ENCODE peak calls at places on chromosomes 2 and 18, in seven cellular contexts. W, T, K, N, B, O and I are unnamed samples.

GRCh38 chr2:173584676-173585453 is 230.2 kb downstream of the CDCA7 start:
- DNase-seq in B (no peak), K (no peak), T (no peak), O (no peak), W (no peak), N (no peak), I (no peak)

GRCh38 chr18:5649439-5649838 is 105.6 kb upstream of the EPB41L3 start:
- DNase-seq in T (no peak), K (no peak), O (no peak), W (no peak), B (no peak), N (no peak), I (no peak)

GRCh38 chr2:45441571-45441970 is 169.5 kb downstream of the SRBD1 start:
- DNase-seq in B (no peak), N (no peak), O (no peak), T (no peak), W (no peak), K (no peak), I (no peak)

GRCh38 chr18:56615738-56616520 is 22.5 kb downstream of the TXNL1 start:
- DNase-seq in K (no peak), N (no peak), O (no peak), B (no peak), W (no peak), T (no peak), I (no peak)

GRCh38 chr2:84879595-84880394 is 1.1 kb downstream of the TRABD2A start:
- DNase-seq in N (no peak), O (no peak), W (no peak), K (no peak), B (peak), T (no peak), I (no peak)

GRCh38 chr2:234880551-234881211 is 71.1 kb upstream of the SH3BP4 start:
- DNase-seq in T (no peak), N (no peak), O (peak), W (no peak), B (no peak), K (no peak), I (no peak)

GRCh38 chr2:176181551-176181950 is 6.9 kb upstream of the HOXD1 start:
- DNase-seq in N (no peak), B (no peak), K (no peak), O (no peak), T (no peak), W (no peak), I (no peak)

GRCh38 chr2:232306741-232307305 is 71.7 kb upstream of the ALPP start:
- DNase-seq in N (no peak), K (no peak), W (no peak), B (no peak), O (no peak), T (no peak), I (no peak)